ENCODE peak calls at places on chromosomes 5 and 9, in nine cellular contexts. U is T-helper 9 cell; I is amygdala; M is AG08395; C is NCI-H2081; O is HCT116; E is RPMI7951; T is stimulated activated CD4-positive, alpha-beta T cell treated with anti-CD3 and anti-CD28 coated beads, Interleukin-15, amount 100 ng/mL, for 1 hour; P is NCI-H774. F is an unnamed sample.

GRCh38 chr5:38208782-38209378 is 49.5 kb upstream of the EGFLAM start:
- DNase-seq in U (no peak), I (no peak), M (peak; percentile 55), C (peak; percentile 74), O (peak; percentile 47), E (peak; percentile 24), T (no peak), P (peak; percentile 27), F (peak; percentile 6)

GRCh38 chr5:16712178-16712577 is 95.4 kb upstream of the RETREG1 start:
- DNase-seq in U (no peak), I (no peak), M (no peak), C (peak; percentile 87), O (no peak), E (no peak), T (no peak), P (peak; percentile 70), F (no peak)

GRCh38 chr5:556909-557441 is 32.7 kb upstream of the SLC9A3 start:
- DNase-seq in U (no peak), I (no peak), M (no peak), C (no peak), O (no peak), E (no peak), T (no peak), P (no peak), F (no peak)

GRCh38 chr5:88694087-88694703 is 188.8 kb downstream of the MEF2C start:
- DNase-seq in U (no peak), I (no peak), M (no peak), C (no peak), O (no peak), E (no peak), T (no peak), P (no peak), F (no peak)

GRCh38 chr5:88045931-88046461 is 222.6 kb downstream of the TMEM161B start:
- DNase-seq in U (no peak), I (no peak), M (no peak), C (peak; percentile 25), O (no peak), E (peak; percentile 20), T (no peak), P (no peak), F (no peak)

GRCh38 chr5:133041157-133041784 is 10.5 kb upstream of the HSPA4 start:
- DNase-seq in U (no peak), I (no peak), M (no peak), C (no peak), O (no peak), E (no peak), T (no peak), P (no peak), F (no peak)

GRCh38 chr9:133828338-133828997 is 90.3 kb upstream of the SARDH start:
- DNase-seq in U (no peak), I (no peak), M (no peak), C (no peak), O (no peak), E (no peak), T (no peak), P (no peak), F (no peak)

GRCh38 chr5:90301248-90301647 is 108.3 kb downstream of the CETN3 start:
- DNase-seq in U (no peak), I (no peak), M (no peak), C (no peak), O (no peak), E (no peak), T (no peak), P (no peak), F (no peak)